ENCODE peak calls at places on chromosomes 6 and 20, in nine cellular contexts. X is adrenal gland; P is effector memory CD4-positive, alpha-beta T cell; H is heart right ventricle; Q is stomach; B is cardiac muscle cell; Z is tibial artery; E is neuronal stem cell; J is thyroid gland. I is an unnamed sample.

GRCh38 chr20:22582386-22582959 is 1.9 kb downstream of the FOXA2 start:
- DNase-seq in X (no peak), P (no peak), Q (peak; percentile 40), H (no peak), E (no peak), J (no peak), Z (no peak), B (no peak), I (no peak)

GRCh38 chr6:166162599-166163342 is 4.9 kb downstream of the TBXT start:
- DNase-seq in P (no peak), E (no peak), Q (no peak), H (no peak), X (no peak), J (no peak), B (no peak), Z (no peak), I (no peak)

GRCh38 chr6:144559865-144560603 is 274.9 kb downstream of the UTRN start:
- DNase-seq in Z (no peak), P (peak; percentile 8), Q (no peak), E (peak; percentile 5), X (peak; percentile 26), H (no peak), B (peak; percentile 38), J (no peak), I (peak; percentile 56)

GRCh38 chr6:139230421-139230840 is 61.4 kb downstream of the TXLNB start:
- DNase-seq in Z (no peak), H (no peak), B (peak; percentile 43), P (no peak), Q (no peak), J (no peak), X (no peak), E (peak; percentile 40), I (peak; percentile 53)

GRCh38 chr6:50141100-50141499 is 91.4 kb upstream of the DEFB112 start:
- DNase-seq in P (no peak), B (no peak), E (no peak), X (no peak), H (no peak), J (no peak), Z (no peak), Q (no peak), I (no peak)

GRCh38 chr6:125588268-125588667 is 161.2 kb upstream of the HEY2 start:
- DNase-seq in X (no peak), J (no peak), B (peak; percentile 17), H (peak; percentile 11), Z (peak; percentile 24), P (no peak), E (no peak), Q (no peak), I (no peak)

GRCh38 chr20:59825944-59826759 is 107.3 kb downstream of the SYCP2 start:
- DNase-seq in X (no peak), P (no peak), J (peak; percentile 13), E (no peak), Z (no peak), B (no peak), Q (peak; percentile 68), H (no peak), I (peak; percentile 59)

GRCh38 chr6:133645000-133645619 is 243.8 kb upstream of the TCF21 start:
- DNase-seq in X (peak; percentile 29), P (no peak), J (no peak), B (peak; percentile 79), H (no peak), E (no peak), Q (no peak), Z (no peak), I (no peak)

GRCh38 chr6:122609881-122610689 is at the start of gene PKIB:
- DNase-seq in X (peak; percentile 77), E (peak; percentile 77), Z (peak; percentile 62), P (peak; percentile 2), H (peak; percentile 74), J (peak; percentile 80), B (peak; percentile 56), Q (peak; percentile 90), I (peak; percentile 84)

GRCh38 chr6:93784794-93785757 is 365.7 kb upstream of the EPHA7 start:
- DNase-seq in E (no peak), B (peak; percentile 82), Q (no peak), P (no peak), X (no peak), Z (no peak), J (no peak), H (no peak), I (no peak)

GRCh38 chr20:50611128-50611810 is 80.1 kb downstream of the RIPOR3 start:
- DNase-seq in B (no peak), Q (no peak), J (no peak), X (peak; percentile 74), Z (no peak), E (no peak), H (no peak), P (no peak), I (no peak)

GRCh38 chr6:139367810-139368321 is 6.6 kb downstream of the CITED2 start:
- DNase-seq in E (peak; percentile 65), H (no peak), B (peak; percentile 43), P (no peak), J (peak; percentile 67), X (no peak), Z (no peak), Q (no peak), I (no peak)

GRCh38 chr6:108598316-108598863 is 37.7 kb downstream of the FOXO3 start:
- DNase-seq in J (no peak), Z (no peak), E (no peak), P (no peak), B (peak; percentile 54), H (no peak), Q (no peak), X (no peak), I (no peak)

DNA sequence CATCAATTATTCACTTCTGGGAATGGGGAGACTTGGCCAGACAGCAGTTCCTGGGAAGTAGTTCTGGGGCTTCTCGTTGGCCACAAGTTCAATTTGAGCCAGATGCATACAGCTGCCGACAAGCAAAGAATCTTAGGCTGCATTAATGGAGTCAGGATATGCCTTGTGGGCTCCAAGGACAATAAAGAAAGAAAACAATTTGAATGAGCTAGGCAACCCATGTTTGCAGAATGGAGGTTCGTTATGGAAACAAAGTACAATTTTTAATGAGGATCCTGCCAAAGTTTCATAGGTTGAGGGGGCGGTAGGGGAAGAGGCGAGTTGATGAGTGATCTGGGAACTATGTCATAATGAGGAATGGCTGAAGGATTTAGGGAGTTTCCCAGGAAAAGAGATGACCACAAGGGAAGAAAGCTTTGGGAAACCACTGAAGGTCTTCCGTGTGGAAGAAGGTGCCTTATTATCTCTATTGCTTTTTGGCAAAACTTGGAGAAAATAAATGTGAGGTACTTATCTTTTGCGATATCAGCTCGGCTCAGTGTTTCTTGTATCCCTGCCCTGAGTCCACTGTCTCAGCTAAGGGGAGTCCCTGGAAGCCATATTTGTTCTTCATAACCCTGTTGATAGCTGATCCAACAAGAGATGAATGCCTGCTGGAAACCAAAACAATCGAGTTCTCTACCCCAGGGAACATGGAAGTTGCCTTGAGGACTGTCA is 181.0 kb upstream of the ZNF217 start:
- DNase-seq in J (no peak), Z (no peak), Q (no peak), B (peak; percentile 85), P (no peak), E (no peak), H (no peak), X (no peak), I (no peak)
- H3K4me3 ChIP-seq in J (no peak overlapping the region), Z (no peak overlapping the region), Q (no peak overlapping the region), B (no peak overlapping the region), P (no peak overlapping the region), E (no peak overlapping the region), H (no peak overlapping the region), X (no peak overlapping the region), I (no peak overlapping the region)

GRCh38 chr6:148747493-148748160 is 797 bp downstream of the UST start:
- DNase-seq in X (peak; percentile 52), H (peak; percentile 40), J (peak; percentile 74), E (peak; percentile 64), Z (peak; percentile 59), B (peak; percentile 38), P (peak; percentile 62), Q (peak; percentile 52), I (peak; percentile 20)

GRCh38 chr6:148743476-148743875 is 3.4 kb upstream of the UST start:
- DNase-seq in B (no peak), X (peak; percentile 37), J (no peak), Q (no peak), Z (no peak), E (no peak), H (no peak), P (no peak), I (no peak)

GRCh38 chr6:148747145-148747492 is 289 bp downstream of the UST start:
- DNase-seq in Q (peak; percentile 34), B (peak; percentile 72), P (peak; percentile 3), H (peak; percentile 58), E (peak; percentile 54), J (peak; percentile 82), X (peak; percentile 73), Z (peak; percentile 59), I (no peak)

GRCh38 chr6:148745926-148746325 is 904 bp upstream of the UST start:
- DNase-seq in E (no peak), H (no peak), B (no peak), Z (no peak), J (no peak), P (no peak), X (no peak), Q (no peak), I (no peak)

GRCh38 chr6:148746363-148747144 is at the start of gene UST:
- DNase-seq in Q (peak; percentile 59), E (peak; percentile 90), Z (peak; percentile 93), J (peak; percentile 97), P (peak; percentile 69), X (peak; percentile 87), H (peak; percentile 78), B (peak; percentile 98), I (no peak)
- H3K36me3 ChIP-seq in Q (no peaks in the 10 kb centered on the region), E (no peaks in the 10 kb centered on the region), Z (no peaks in the 10 kb centered on the region), J (no peaks in the 10 kb centered on the region), P (no peaks in the 10 kb centered on the region), X (no peaks in the 10 kb centered on the region), H (no peaks in the 10 kb centered on the region), B (no peaks in the 10 kb centered on the region), I (no peaks in the 10 kb centered on the region)

DNA sequence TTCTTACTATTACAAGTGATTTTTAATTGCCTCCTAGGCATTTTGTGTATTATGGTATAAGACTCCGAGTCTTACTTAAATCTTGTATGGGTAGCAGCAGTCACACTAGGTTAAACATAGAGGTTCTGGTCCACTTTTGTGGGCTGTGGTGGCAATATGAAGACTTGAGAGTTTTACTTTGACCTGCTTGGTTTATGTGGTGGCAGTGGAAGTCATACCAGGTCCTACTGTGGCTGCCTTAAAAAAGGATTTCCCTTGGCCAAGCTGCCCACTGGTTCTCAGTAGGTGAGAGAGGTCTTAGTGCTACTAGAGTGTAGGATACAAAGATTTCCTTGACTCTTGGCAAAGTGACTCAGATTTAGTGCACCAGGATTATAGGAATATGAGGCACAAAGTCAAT is 44.2 kb upstream of the NKAIN2 start:
- DNase-seq in J (no peak), Q (no peak), E (no peak), B (no peak), P (no peak), Z (no peak), H (no peak), X (no peak), I (no peak)
- H3K4me3 ChIP-seq in J (no peak overlapping the region), Q (no peak overlapping the region), E (no peak overlapping the region), B (no peak overlapping the region), P (no peak overlapping the region), Z (no peak overlapping the region), H (no peak overlapping the region), X (no peak overlapping the region), I (no peak overlapping the region)

DNA sequence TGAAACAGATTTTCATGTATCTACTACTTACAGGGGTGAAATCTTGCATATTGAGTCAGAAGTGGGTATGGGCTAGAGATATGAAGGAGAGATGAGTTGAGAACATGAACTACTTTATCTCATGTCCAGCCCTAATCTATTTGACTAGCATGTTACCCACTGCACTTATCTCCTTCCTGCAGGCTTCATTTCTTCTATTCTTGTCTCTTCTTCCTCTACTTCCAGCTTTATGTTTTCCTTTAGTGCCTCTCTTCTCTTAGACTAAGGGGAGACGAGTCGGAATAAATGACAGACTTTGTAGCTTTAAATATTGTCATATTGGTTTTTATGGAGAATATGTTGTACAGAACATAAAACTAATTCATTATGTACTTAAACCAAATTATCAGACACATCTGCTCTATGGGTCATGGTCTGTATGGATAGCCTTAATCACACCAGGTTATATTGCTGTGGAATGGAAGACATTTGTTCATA is 5.3 kb downstream of the RAB32 start:
- DNase-seq in E (no peak), J (no peak), H (no peak), Q (no peak), Z (no peak), B (no peak), X (no peak), P (no peak), I (no peak)
- H3K36me3 ChIP-seq in E (no peaks in the 10 kb centered on the region), J (no peaks in the 10 kb centered on the region), H (peaks cover 45% of the 10 kb centered on the region), Q (peaks cover 13% of the 10 kb centered on the region), Z (peaks cover 14% of the 10 kb centered on the region), B (no peaks in the 10 kb centered on the region), X (no peaks in the 10 kb centered on the region), P (no peaks in the 10 kb centered on the region), I (no peaks in the 10 kb centered on the region)